ENCODE peak calls at places on chromosomes 3 and 15, in seven cellular contexts. V is GM12891, O is K562, A is SK-N-SH, K is GM12878, E is H1, Q is HepG2. W is an unnamed sample.

GRCh38 chr3:28476194-28476593 is 127.6 kb upstream of the AZI2 start:
- DNase-seq in V (peak), E (no peak), Q (peak), A (peak), O (peak), K (peak), W (peak)

GRCh38 chr3:191499307-191500125 is 38.6 kb downstream of the PYDC2 start:
- DNase-seq in Q (no peak), A (peak), O (no peak), V (no peak), E (peak), K (no peak), W (no peak)

GRCh38 chr15:41698779-41699178 is 38.6 kb downstream of the MGA start:
- DNase-seq in E (no peak), A (no peak), K (no peak), V (no peak), O (no peak), Q (no peak), W (no peak)

GRCh38 chr15:41796457-41796856 is 22.2 kb downstream of the MAPKBP1 start:
- DNase-seq in A (peak), E (no peak), Q (peak), V (no peak), K (no peak), O (no peak), W (no peak)

GRCh38 chr15:40436892-40437753 is 3.6 kb upstream of the BAHD1 start:
- DNase-seq in K (no peak), A (peak), E (no peak), V (no peak), Q (no peak), O (no peak), W (no peak)

GRCh38 chr15:99212401-99212800 is 37.0 kb downstream of the TTC23 start:
- DNase-seq in O (no peak), A (no peak), E (no peak), Q (no peak), K (no peak), V (no peak), W (no peak)

GRCh38 chr3:50587806-50588758 is 18.8 kb downstream of the HEMK1 start:
- DNase-seq in Q (peak), O (no peak), K (peak), V (peak), E (no peak), A (no peak), W (peak)

GRCh38 chr3:129502641-129503386 is 25.6 kb upstream of the RHO start:
- DNase-seq in K (no peak), V (no peak), A (no peak), O (no peak), Q (no peak), E (no peak), W (no peak)

GRCh38 chr15:41661529-41662225 is 1.5 kb downstream of the MGA start:
- DNase-seq in A (peak), O (peak), E (peak), K (peak), V (peak), Q (peak), W (peak)

GRCh38 chr3:157201648-157202278 is 41.8 kb upstream of the CCNL1 start:
- DNase-seq in E (no peak), Q (peak), O (peak), A (peak), V (peak), K (no peak), W (peak)

GRCh38 chr3:172038823-172039222 is 555 bp upstream of the FNDC3B start:
- DNase-seq in V (no peak), Q (no peak), A (no peak), O (no peak), K (no peak), E (no peak), W (no peak)

GRCh38 chr3:89851974-89852621 is 744.7 kb downstream of the EPHA3 start:
- DNase-seq in A (peak), V (no peak), Q (peak), E (peak), O (no peak), K (no peak), W (no peak)

GRCh38 chr3:184786271-184787010 is 25.5 kb upstream of the VPS8 start:
- DNase-seq in Q (no peak), K (no peak), V (peak), O (no peak), E (no peak), A (peak), W (no peak)

GRCh38 chr3:167882057-167882667 is 146.6 kb downstream of the SERPINI1 start:
- DNase-seq in K (no peak), A (peak), E (no peak), Q (peak), V (no peak), O (peak), W (no peak)

GRCh38 chr15:63880744-63881143 is 47.0 kb upstream of the HERC1 start:
- DNase-seq in K (no peak), E (no peak), Q (no peak), V (no peak), O (no peak), A (no peak), W (no peak)

GRCh38 chr3:129398803-129399144 is 29.7 kb downstream of the EFCAB12 start:
- DNase-seq in Q (no peak), K (no peak), E (no peak), A (peak), V (no peak), O (peak), W (no peak)

GRCh38 chr3:7340795-7341194 is 479.9 kb downstream of the GRM7 start:
- DNase-seq in O (no peak), E (no peak), Q (no peak), K (no peak), V (no peak), A (no peak), W (no peak)

GRCh38 chr3:64098686-64099085 is 75.4 kb upstream of the PSMD6 start:
- DNase-seq in V (no peak), Q (no peak), K (no peak), O (no peak), E (no peak), A (no peak), W (no peak)

GRCh38 chr15:86650084-86650483 is 570.4 kb downstream of the AGBL1 start:
- DNase-seq in O (peak), Q (no peak), A (no peak), K (no peak), E (no peak), V (no peak), W (no peak)

GRCh38 chr15:87764461-87765236 is 491.9 kb downstream of the NTRK3 start:
- DNase-seq in A (peak), K (no peak), O (no peak), V (no peak), Q (no peak), E (no peak), W (no peak)

GRCh38 chr3:72475258-72476138 is 372.7 kb downstream of the SHQ1 start:
- DNase-seq in Q (no peak), V (no peak), E (no peak), O (no peak), K (no peak), A (no peak), W (no peak)

GRCh38 chr15:78984041-78984440 is 39.2 kb upstream of the CTSH start:
- DNase-seq in E (no peak), V (no peak), K (no peak), O (no peak), A (no peak), Q (no peak), W (no peak)

GRCh38 chr3:130850044-130850797 is 43.7 kb upstream of the ATP2C1 start:
- DNase-seq in Q (no peak), O (peak), V (no peak), E (no peak), K (peak), A (peak), W (no peak)
- TF ChIP-seq POLR2AphosphoS5 in Q (no peak), O (peak), V (peak), E (no peak), K (peak), A (no peak), W (peak)

GRCh38 chr3:193959861-193960260 is 176.1 kb upstream of the HES1 start:
- DNase-seq in V (no peak), K (no peak), O (no peak), A (no peak), Q (no peak), E (no peak), W (no peak)

GRCh38 chr3:193962986-193963683 is 172.8 kb upstream of the HES1 start:
- DNase-seq in O (no peak), K (no peak), Q (no peak), E (peak), A (no peak), V (no peak), W (no peak)

GRCh38 chr3:193963808-193964516 is 172.0 kb upstream of the HES1 start:
- DNase-seq in O (no peak), E (no peak), V (peak), A (no peak), K (peak), Q (no peak), W (no peak)

GRCh38 chr3:193964517-193964880 is 171.4 kb upstream of the HES1 start:
- DNase-seq in V (no peak), A (no peak), E (no peak), K (no peak), O (no peak), Q (no peak), W (no peak)

DNA sequence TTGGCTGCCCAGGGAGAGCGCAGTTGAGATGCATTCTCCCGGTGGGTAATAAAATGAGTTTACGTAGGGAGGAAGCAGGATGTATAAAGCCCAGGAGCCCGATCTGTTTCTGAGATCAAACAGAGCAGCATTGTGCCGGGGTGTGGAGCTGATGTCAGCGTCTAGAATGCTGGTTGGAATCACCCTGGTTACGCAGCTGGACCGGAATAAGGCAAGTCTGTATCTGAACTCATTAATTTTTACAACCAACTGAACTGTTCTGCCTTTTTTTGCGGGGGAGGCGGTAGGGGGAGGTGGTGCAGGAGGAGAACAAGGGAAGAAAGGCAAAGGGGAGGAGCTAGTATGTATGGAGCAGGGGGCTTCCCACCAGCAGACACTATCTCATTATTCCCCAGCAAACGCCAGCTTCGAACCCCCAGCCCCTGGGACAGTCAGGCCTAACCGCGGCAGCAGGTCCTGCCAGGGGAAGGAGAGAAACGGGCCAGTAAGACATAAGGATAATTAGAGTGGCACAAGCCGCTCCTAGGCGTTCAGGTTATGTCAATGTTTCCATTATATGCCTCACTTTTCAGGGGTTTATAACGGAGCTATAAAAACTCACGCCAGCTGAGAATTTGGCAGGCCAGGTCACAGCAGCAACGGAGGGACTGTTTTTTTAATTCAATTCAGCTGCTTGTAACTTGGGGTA is 175.3 kb upstream of the HES1 start:
- DNase-seq in O (no peak), E (no peak), A (no peak), V (no peak), K (no peak), Q (no peak), W (no peak)
- TF ChIP-seq TAF1 in O (no peak), E (no peak), A (no peak), V (no peak), K (no peak), Q (no peak), W (no peak)

GRCh38 chr3:130816873-130817445 is 70.3 kb upstream of the PIK3R4 start:
- DNase-seq in A (no peak), Q (no peak), V (no peak), E (no peak), K (no peak), O (no peak), W (no peak)

GRCh38 chr3:130821821-130822220 is 72.1 kb upstream of the ATP2C1 start:
- DNase-seq in E (no peak), O (no peak), V (no peak), K (no peak), A (no peak), Q (no peak), W (no peak)

GRCh38 chr3:130825762-130826297 is 68.1 kb upstream of the ATP2C1 start:
- DNase-seq in Q (no peak), O (no peak), V (no peak), K (no peak), E (no peak), A (no peak), W (no peak)

GRCh38 chr3:130826516-130826915 is 67.4 kb upstream of the ATP2C1 start:
- DNase-seq in Q (no peak), A (no peak), V (no peak), O (no peak), E (no peak), K (no peak), W (no peak)

DNA sequence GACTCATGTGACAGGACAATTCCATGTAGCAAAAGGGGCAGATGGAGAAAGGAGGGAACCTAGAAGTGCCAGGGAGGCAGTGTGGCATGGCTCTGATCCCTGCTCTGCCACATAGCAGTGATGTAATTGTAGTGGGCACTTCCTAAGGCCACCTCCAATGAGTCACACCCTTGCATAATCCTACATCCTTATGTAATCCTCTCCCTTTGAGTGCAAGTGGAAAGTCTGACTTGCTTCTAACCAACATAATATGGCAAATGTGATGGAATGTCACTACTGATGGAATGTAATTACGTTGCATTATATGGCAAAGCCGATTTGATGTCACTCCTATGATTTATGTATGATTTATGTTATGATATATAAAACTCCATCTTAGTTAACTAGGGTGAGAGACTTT is 72.9 kb upstream of the ATP2C1 start:
- DNase-seq in E (no peak), V (no peak), O (no peak), Q (peak), K (no peak), A (no peak), W (no peak)
- TF ChIP-seq POLR2AphosphoS5 in E (no peak), V (no peak), O (no peak), Q (no peak), K (no peak), A (no peak), W (no peak)

GRCh38 chr3:178099885-178100284 is 436.4 kb upstream of the KCNMB2 start:
- DNase-seq in A (no peak), E (no peak), O (no peak), V (no peak), Q (no peak), K (no peak), W (no peak)
- TF ChIP-seq TAF1 in A (no peak), E (no peak), O (no peak), V (no peak), Q (no peak), K (no peak), W (no peak)

DNA sequence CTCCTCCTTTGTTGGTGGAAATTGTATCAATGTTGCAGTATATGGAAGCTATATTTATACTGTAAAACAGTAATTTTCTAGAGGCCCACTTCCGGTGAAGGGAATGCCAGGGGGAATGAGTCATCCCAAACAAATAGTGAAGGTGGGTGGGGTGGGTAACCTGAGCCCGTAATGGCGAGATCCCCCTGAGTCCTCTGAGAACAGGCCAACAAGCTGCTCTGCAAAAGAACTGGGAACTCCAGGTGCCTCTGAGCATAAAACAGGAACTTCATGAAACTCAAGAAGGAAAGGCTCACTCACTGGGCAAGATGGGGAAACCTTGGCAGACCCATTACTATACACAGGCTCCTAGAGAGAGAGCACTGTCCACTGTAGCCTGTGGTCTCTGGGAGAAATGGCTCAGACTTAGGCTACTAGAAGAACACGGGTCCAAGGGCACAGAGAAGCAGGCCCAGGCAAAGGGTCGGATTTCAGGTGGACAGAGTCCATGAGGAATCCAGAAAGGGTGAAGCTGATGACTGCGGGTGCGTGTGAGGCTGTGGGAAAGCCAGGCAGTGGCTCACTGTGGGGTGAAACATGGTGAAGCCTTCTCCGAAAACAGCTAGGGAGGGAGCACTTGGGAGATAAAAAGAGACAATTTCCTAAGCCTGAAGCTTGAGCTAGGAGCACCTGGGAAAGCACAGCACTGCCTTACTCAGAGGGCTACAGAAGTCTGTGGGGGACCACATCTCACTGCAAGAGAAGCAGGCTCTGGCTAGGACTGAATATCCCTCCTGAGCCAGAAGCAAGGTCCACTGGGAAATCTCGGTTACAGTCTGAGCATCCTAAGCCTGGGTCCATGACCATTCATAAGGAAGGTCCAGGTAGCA is 19.8 kb downstream of the LARP6 start:
- DNase-seq in O (no peak), E (no peak), Q (peak), A (no peak), V (no peak), K (no peak), W (no peak)
- TF ChIP-seq POLR2AphosphoS5 in O (no peak), E (no peak), Q (no peak), A (peak), V (no peak), K (no peak), W (no peak)